ENCODE peak calls at places on chromosome 16, in four cellular contexts. N is heart left ventricle, R is transverse colon, K is BJ. X is an unnamed sample.

GRCh38 chr16:85798901-85799496 is 345 bp downstream of the EMC8 start:
- DNase-seq in R (peak; percentile 24), K (no peak), N (peak; percentile 13), X (no peak)

GRCh38 chr16:29307598-29308507 is 98.7 kb downstream of the NPIPB11 start:
- DNase-seq in R (no peak), K (no peak), N (no peak), X (no peak)

GRCh38 chr16:14202697-14203096 is 131.6 kb downstream of the MRTFB start:
- DNase-seq in R (no peak), N (no peak), K (no peak), X (no peak)

GRCh38 chr16:1620391-1620790 is 8.2 kb downstream of the CRAMP1 start:
- DNase-seq in N (no peak), R (no peak), K (no peak), X (no peak)

GRCh38 chr16:30698139-30698815 is 694 bp upstream of the SRCAP start:
- DNase-seq in N (peak; percentile 99), K (peak; percentile 69), R (peak; percentile 99), X (peak; percentile 99)

GRCh38 chr16:87956169-87956770 is 5.0 kb downstream of the BANP start:
- DNase-seq in N (peak; percentile 62), K (no peak), R (peak; percentile 53), X (no peak)

GRCh38 chr16:72844225-72844920 is 203.6 kb downstream of the ZFHX3 start:
- DNase-seq in R (no peak), K (no peak), N (no peak), X (no peak)

GRCh38 chr16:57409065-57409464 is 4.5 kb downstream of the CCL17 start:
- DNase-seq in N (no peak), R (no peak), K (no peak), X (no peak)

GRCh38 chr16:75070055-75070841 is 46.3 kb downstream of the LDHD start:
- DNase-seq in N (peak; percentile 23), R (no peak), K (no peak), X (no peak)

GRCh38 chr16:51164167-51164566 is 13.1 kb upstream of the SALL1 start:
- DNase-seq in N (no peak), R (no peak), K (no peak), X (no peak)

GRCh38 chr16:49407873-49408565 is 34.4 kb downstream of the C16orf78 start:
- DNase-seq in N (peak; percentile 85), K (peak; percentile 3), R (peak; percentile 91), X (peak; percentile 89)

GRCh38 chr16:88922114-88922825 is 54.7 kb downstream of the CBFA2T3 start:
- DNase-seq in N (peak; percentile 91), R (peak; percentile 67), K (no peak), X (no peak)

GRCh38 chr16:86848821-86849220 is 270.5 kb downstream of the FOXL1 start:
- DNase-seq in K (no peak), N (no peak), R (no peak), X (no peak)

GRCh38 chr16:89815639-89816348 is 653 bp downstream of the FANCA start:
- DNase-seq in R (no peak), K (no peak), N (no peak), X (no peak)

GRCh38 chr16:49834496-49835009 is 21.4 kb downstream of the ZNF423 start:
- DNase-seq in N (no peak), K (no peak), R (peak; percentile 25), X (no peak)

GRCh38 chr16:12303649-12304048 is 327.1 kb downstream of the SNX29 start:
- DNase-seq in R (no peak), K (no peak), N (no peak), X (no peak)

GRCh38 chr16:51816929-51817328 is 665.9 kb upstream of the SALL1 start:
- DNase-seq in K (no peak), N (no peak), R (no peak), X (no peak)

GRCh38 chr16:30095166-30096078 is 591 bp downstream of the YPEL3 start:
- DNase-seq in K (no peak), N (no peak), R (peak; percentile 38), X (no peak)

GRCh38 chr16:53465606-53466290 is 31.5 kb downstream of the RBL2 start:
- DNase-seq in K (no peak), R (no peak), N (no peak), X (no peak)

GRCh38 chr16:88429387-88430184 is 23.5 kb upstream of the ZFPM1 start:
- DNase-seq in N (no peak), K (no peak), R (no peak), X (no peak)

GRCh38 chr16:1199342-1200013 is 25.6 kb downstream of the TPSG1 start:
- DNase-seq in R (no peak), N (no peak), K (no peak), X (no peak)

GRCh38 chr16:88466175-88466862 is 13.2 kb downstream of the ZFPM1 start:
- DNase-seq in K (no peak), N (no peak), R (no peak), X (no peak)

GRCh38 chr16:85891033-85891775 is 7.8 kb upstream of the IRF8 start:
- DNase-seq in N (no peak), R (no peak), K (no peak), X (no peak)

GRCh38 chr16:77409311-77409710 is 25.5 kb downstream of the ADAMTS18 start:
- DNase-seq in R (no peak), N (no peak), K (no peak), X (no peak)

DNA sequence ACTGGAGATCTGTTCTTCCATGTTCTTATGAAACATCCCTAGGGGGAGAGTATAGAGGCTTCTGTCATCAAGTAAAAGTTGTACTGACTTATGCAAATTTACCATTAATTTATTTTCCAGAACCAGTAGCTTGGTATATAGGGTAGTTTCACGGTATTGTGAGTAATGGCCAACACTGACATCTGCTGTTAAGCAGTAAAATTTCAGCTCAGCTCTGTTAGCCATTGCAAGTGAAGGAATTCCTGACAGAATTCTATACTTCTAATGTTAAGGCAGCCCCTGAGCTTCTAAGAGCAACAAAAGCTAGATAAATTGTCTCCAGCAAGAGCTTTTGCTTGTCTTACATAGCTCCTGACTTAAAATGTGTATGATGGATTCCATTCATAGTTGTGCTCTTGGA is 613.5 kb upstream of the C16orf82 start:
- DNase-seq in K (no peak), R (no peak), N (no peak), X (no peak)
- TF ChIP-seq CTCF in K (no peak), R (no peak), N (peak; percentile 8), X (peak; percentile 51)

GRCh38 chr16:70769761-70770160 is 31.2 kb downstream of the VAC14 start:
- DNase-seq in K (no peak), R (no peak), N (no peak), X (no peak)
- TF ChIP-seq CTCF in K (no peak), R (no peak), N (no peak), X (no peak)

DNA sequence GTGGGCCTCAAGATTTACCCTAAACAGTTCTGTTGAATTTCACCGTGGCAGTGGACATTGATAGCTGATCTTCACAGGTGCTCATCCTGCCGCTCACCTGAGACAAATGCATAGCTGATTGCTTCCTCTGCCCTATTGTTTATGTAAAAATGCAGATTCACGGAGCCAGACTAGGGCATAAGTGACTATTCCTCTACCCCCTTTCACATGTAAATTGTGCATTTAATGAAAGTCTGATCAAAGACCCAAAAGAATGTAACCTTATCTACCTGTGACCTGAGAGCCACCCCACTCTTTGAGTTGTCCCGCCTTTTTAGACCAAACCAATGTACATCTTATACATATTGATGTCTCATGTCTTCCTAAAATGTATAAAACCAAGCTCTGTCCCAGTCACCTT is 312.4 kb upstream of the CDH5 start:
- DNase-seq in R (no peak), N (no peak), K (no peak), X (no peak)
- TF ChIP-seq CTCF in R (no peak), N (no peak), K (no peak), X (no peak)

DNA sequence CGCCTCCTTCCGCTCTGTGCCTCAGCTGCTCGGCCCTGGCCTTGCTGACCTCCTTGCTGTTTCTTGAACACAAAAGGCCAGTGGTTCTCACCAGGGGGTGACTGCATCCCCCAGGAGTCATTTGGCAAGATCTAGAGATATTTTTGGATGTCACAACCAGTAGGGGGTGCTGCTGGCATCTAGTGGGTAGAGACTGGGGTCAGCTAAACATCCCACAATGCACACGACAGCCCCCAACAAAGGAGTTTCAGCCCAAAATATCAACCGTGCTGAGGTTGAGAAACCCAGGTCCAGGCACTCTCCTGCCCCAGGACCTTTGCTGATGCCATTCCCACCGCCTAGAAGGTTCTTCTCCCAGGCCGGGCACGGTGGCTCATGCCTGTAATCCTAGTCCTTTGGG is 39.7 kb downstream of the ABCC6 start:
- DNase-seq in R (no peak), N (no peak), K (no peak), X (no peak)
- TF ChIP-seq CTCF in R (no peak), N (no peak), K (peak; percentile 18), X (peak; percentile 40)

DNA sequence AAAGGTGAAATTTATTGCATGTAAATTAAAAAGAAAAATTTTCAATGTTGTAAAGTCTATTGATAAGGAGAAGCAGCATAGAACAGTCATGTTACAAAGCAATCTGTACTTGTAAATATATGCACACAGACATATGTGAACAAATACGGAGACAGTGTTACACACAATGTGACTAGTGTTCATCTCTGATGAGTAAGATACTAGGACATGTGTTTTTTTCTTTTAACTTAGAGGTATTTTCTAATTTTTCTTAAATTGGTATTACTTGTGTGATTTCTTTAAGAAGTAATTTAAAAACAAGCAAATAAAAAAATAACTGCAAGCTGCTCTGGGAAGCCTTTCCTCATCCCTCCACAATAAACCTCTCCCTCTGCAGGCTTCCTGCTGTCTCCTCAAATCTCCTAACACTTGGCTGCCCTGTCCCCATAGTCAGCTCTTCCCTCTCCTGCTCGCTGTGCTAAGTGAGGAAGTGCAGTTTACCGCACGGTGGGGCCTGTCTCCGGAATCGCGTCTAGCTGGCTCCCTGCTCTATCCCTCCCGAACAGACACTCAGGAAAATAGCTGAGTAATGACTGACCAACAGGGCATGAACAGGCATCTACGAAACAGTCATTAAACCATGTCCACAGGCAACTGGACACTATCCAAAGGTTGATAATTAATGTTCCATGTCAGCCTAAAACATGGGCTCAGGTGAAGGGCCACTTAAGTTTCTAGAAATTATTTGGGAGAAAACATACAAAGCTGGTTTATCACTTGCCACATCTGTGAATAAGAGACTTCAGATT is 35.9 kb downstream of the CMTM4 start:
- DNase-seq in R (peak; percentile 38), N (peak; percentile 72), K (peak; percentile 85), X (no peak)
- TF ChIP-seq CTCF in R (no peak), N (peak; percentile 52), K (peak; percentile 58), X (peak; percentile 22)

GRCh38 chr16:8572919-8573724 is 17.2 kb downstream of the TMEM114 start:
- DNase-seq in R (no peak), K (no peak), N (no peak), X (no peak)
- TF ChIP-seq CTCF in R (peak; percentile 36), K (peak; percentile 57), N (peak; percentile 43), X (peak; percentile 74)

GRCh38 chr16:54812229-54812628 is 118.4 kb upstream of the IRX5 start:
- DNase-seq in N (no peak), R (no peak), K (no peak), X (no peak)
- TF ChIP-seq CTCF in N (peak; percentile 46), R (no peak), K (peak; percentile 28), X (no peak)

X was measured in type B pancreatic cell.